ENCODE peak calls at places on chromosomes 4 and X, in four cellular contexts. One of them, this sample, is unnamed.

GRCh38 chr4:151563194-151563593 is 154.2 kb downstream of the FHIP1A start:
- DNase-seq in H9: no peak
- DNase-seq in mesendoderm: no peak
- DNase-seq in H1: no peak
- DNase-seq in this sample: no peak

GRCh38 chr4:80017125-80017854 is 55.7 kb downstream of the ANTXR2 start:
- DNase-seq in mesendoderm: peak
- DNase-seq in H9: no peak
- DNase-seq in H1: no peak
- DNase-seq in this sample: no peak

GRCh38 chr4:37685726-37686372 is 327 bp downstream of the RELL1 start:
- DNase-seq in H9: no peak
- DNase-seq in mesendoderm: peak
- DNase-seq in H1: no peak
- DNase-seq in this sample: no peak

GRCh38 chr4:40395908-40396806 is 61.0 kb downstream of the CHRNA9 start:
- DNase-seq in H1: no peak
- DNase-seq in H9: no peak
- DNase-seq in mesendoderm: peak
- DNase-seq in this sample: no peak

GRCh38 chr4:66294626-66295025 is 624.3 kb upstream of the EPHA5 start:
- DNase-seq in H9: no peak
- DNase-seq in H1: no peak
- DNase-seq in mesendoderm: peak
- DNase-seq in this sample: peak

GRCh38 chr4:98508825-98509539 is 149.4 kb downstream of the TSPAN5 start:
- DNase-seq in H9: no peak
- DNase-seq in mesendoderm: no peak
- DNase-seq in H1: no peak
- DNase-seq in this sample: no peak

GRCh38 chr4:41199788-41200187 is 14.6 kb downstream of the APBB2 start:
- DNase-seq in H9: no peak
- DNase-seq in H1: no peak
- DNase-seq in mesendoderm: no peak
- DNase-seq in this sample: no peak

GRCh38 chr4:108205859-108206258 is 37.1 kb upstream of the LEF1 start:
- DNase-seq in H1: no peak
- DNase-seq in mesendoderm: no peak
- DNase-seq in H9: no peak
- DNase-seq in this sample: no peak

GRCh38 chrX:77785400-77785745 is 643 bp downstream of the ATRX start:
- DNase-seq in mesendoderm: peak
- DNase-seq in H1: no peak
- DNase-seq in H9: peak
- DNase-seq in this sample: peak

GRCh38 chr4:53480909-53481308 is 103.5 kb downstream of the FIP1L1 start:
- DNase-seq in mesendoderm: no peak
- DNase-seq in H9: no peak
- DNase-seq in H1: no peak
- DNase-seq in this sample: no peak

GRCh38 chr4:180999217-180999616 is 1244.0 kb upstream of the TENM3 start:
- DNase-seq in mesendoderm: no peak
- DNase-seq in H9: no peak
- DNase-seq in H1: no peak
- DNase-seq in this sample: no peak

GRCh38 chrX:119690921-119691716 is 1.8 kb downstream of the SEPTIN6 start:
- DNase-seq in H1: no peak
- DNase-seq in H9: no peak
- DNase-seq in mesendoderm: peak
- DNase-seq in this sample: no peak

GRCh38 chrX:119698835-119699234 is 5.9 kb upstream of the SEPTIN6 start:
- DNase-seq in mesendoderm: peak
- DNase-seq in H9: peak
- DNase-seq in H1: no peak
- DNase-seq in this sample: no peak

GRCh38 chrX:87528487-87528886 is 10.9 kb downstream of the KLHL4 start:
- DNase-seq in H9: no peak
- DNase-seq in H1: no peak
- DNase-seq in mesendoderm: no peak
- DNase-seq in this sample: no peak

GRCh38 chr4:113094327-113094726 is 44.9 kb downstream of the ANK2 start:
- DNase-seq in mesendoderm: no peak
- DNase-seq in H9: no peak
- DNase-seq in H1: no peak
- DNase-seq in this sample: no peak

GRCh38 chrX:84170931-84171330 is 17.1 kb downstream of the RPS6KA6 start:
- DNase-seq in H9: no peak
- DNase-seq in H1: no peak
- DNase-seq in mesendoderm: no peak
- DNase-seq in this sample: no peak

GRCh38 chrX:74865725-74866124 is 59.5 kb downstream of the NEXMIF start:
- DNase-seq in mesendoderm: no peak
- DNase-seq in H1: no peak
- DNase-seq in H9: no peak
- DNase-seq in this sample: no peak

GRCh38 chr4:105714071-105714521 is 5.5 kb downstream of the GSTCD start:
- DNase-seq in mesendoderm: no peak
- DNase-seq in H1: no peak
- DNase-seq in H9: no peak
- DNase-seq in this sample: no peak

GRCh38 chr4:18578307-18578706 is 556.8 kb upstream of the LCORL start:
- DNase-seq in H9: no peak
- DNase-seq in H1: no peak
- DNase-seq in mesendoderm: no peak
- DNase-seq in this sample: no peak

GRCh38 chr4:93648258-93648657 is 180.3 kb upstream of the ATOH1 start:
- DNase-seq in H9: no peak
- DNase-seq in H1: no peak
- DNase-seq in mesendoderm: no peak
- DNase-seq in this sample: no peak

GRCh38 chr4:103996059-103996458 is 276.3 kb upstream of the TACR3 start:
- DNase-seq in H9: no peak
- DNase-seq in mesendoderm: peak
- DNase-seq in H1: no peak
- DNase-seq in this sample: peak

GRCh38 chrX:101550362-101550761 is at the start of gene ARMCX1:
- DNase-seq in H9: peak
- DNase-seq in H1: peak
- DNase-seq in mesendoderm: peak
- DNase-seq in this sample: peak

GRCh38 chrX:97597954-97598353 is 714.2 kb downstream of the RPA4 start:
- DNase-seq in H9: peak
- DNase-seq in H1: peak
- DNase-seq in mesendoderm: peak
- DNase-seq in this sample: no peak

GRCh38 chrX:25941087-25941486 is 197.1 kb upstream of the MAGEB18 start:
- DNase-seq in H1: no peak
- DNase-seq in mesendoderm: no peak
- DNase-seq in H9: no peak
- DNase-seq in this sample: no peak

DNA sequence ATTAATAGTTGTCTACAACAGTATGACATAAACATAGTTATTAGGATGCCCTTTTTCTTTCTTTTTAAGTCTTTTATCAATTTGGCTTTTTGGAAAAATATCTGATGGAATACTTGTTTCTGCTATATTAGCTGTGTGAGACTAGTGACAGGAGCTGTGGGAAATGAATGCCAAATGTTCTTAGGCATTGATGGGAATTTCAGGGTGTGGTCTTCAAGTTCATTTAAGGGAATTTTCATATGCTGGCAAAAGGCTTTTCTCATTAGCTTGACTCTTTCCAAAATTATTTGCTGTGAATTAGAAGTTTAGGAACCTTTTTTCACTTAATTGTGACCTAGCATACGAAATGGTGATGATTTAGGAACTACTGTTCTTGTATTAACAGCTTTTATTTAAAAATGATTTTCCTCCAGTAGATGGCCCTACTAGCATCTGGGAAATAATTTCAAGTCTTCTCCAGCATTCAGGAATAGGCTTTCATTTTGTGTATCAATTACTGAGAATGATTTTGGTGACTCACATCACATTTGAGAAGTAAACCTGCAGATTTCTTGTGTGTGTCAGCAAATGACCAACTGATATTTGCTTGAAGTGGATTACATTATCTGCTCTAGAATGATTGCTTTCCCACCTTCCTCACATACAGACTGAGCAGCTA is 70.9 kb downstream of the HTT start:
- DNase-seq in mesendoderm: no peak
- DNase-seq in H9: no peak
- DNase-seq in H1: no peak
- DNase-seq in this sample: no peak
- H3K9ac ChIP-seq in mesendoderm: no peak
- H3K9ac ChIP-seq in H9: no peak
- H3K9ac ChIP-seq in H1: no peak
- H3K9ac ChIP-seq in this sample: no peak

GRCh38 chrX:73822775-73823174 is 259.8 kb downstream of the CHIC1 start:
- DNase-seq in mesendoderm: no peak
- DNase-seq in H9: no peak
- DNase-seq in H1: no peak
- DNase-seq in this sample: no peak
- H2BK5ac ChIP-seq in mesendoderm: no peak
- H2BK5ac ChIP-seq in H9: no peak
- H2BK5ac ChIP-seq in H1: no peak
- H2BK5ac ChIP-seq in this sample: no peak

DNA sequence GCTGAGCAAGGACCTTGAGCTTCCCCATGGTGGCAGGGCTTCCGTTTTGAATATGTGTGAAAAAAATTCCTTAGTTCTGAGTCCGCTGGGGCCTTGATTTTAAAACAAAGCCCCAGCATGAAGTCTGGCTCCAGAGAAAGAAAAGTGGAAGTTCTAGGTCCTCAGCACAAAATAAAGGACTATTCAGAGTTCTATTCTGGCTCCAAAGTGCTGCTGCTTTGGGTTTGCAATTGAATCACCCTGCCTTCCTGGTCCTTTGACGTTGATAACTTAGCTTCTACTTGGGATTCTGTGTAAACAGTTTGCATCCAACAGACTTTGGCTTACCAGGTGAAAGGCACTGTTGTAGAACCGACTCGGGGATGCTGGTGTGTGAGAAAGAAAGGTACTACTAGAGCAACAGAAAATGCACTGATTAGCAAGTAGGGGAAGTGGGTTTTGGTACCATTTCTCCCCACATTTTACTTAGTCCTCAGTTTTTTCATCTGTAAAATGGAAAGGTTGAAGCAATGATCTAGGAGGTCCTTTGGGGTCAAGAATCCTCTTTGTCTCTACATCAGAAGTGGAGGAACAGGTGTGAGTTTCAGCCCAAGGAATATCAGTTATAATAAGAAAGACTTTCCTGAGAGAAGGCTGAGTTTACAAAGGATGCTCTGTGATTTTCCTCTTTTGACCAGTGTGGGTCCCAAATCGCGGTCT is 28.4 kb downstream of the IGFBP7 start:
- DNase-seq in mesendoderm: peak
- DNase-seq in H9: peak
- DNase-seq in H1: no peak
- DNase-seq in this sample: no peak
- H3K4me2 ChIP-seq in mesendoderm: no peak
- H3K4me2 ChIP-seq in H9: no peak
- H3K4me2 ChIP-seq in H1: no peak
- H3K4me2 ChIP-seq in this sample: no peak

GRCh38 chr4:74156521-74156920 is 1.4 kb upstream of the MTHFD2L start:
- DNase-seq in mesendoderm: no peak
- DNase-seq in H9: no peak
- DNase-seq in H1: no peak
- DNase-seq in this sample: no peak

GRCh38 chr4:74158561-74159396 is 861 bp downstream of the MTHFD2L start:
- DNase-seq in H1: no peak
- DNase-seq in mesendoderm: peak
- DNase-seq in H9: no peak
- DNase-seq in this sample: no peak

GRCh38 chr4:74157743-74158560 is at the start of gene MTHFD2L:
- DNase-seq in mesendoderm: peak
- DNase-seq in H1: peak
- DNase-seq in H9: peak
- DNase-seq in this sample: peak

GRCh38 chr4:74159397-74159709 is 1.4 kb downstream of the MTHFD2L start:
- DNase-seq in H1: no peak
- DNase-seq in mesendoderm: no peak
- DNase-seq in H9: no peak
- DNase-seq in this sample: no peak

GRCh38 chr4:74157116-74157742 is 689 bp upstream of the MTHFD2L start:
- DNase-seq in H9: no peak
- DNase-seq in mesendoderm: peak
- DNase-seq in H1: no peak
- DNase-seq in this sample: peak
- H3K9ac ChIP-seq in H9: peak
- H3K9ac ChIP-seq in mesendoderm: peak
- H3K9ac ChIP-seq in H1: peak
- H3K9ac ChIP-seq in this sample: peak

DNA sequence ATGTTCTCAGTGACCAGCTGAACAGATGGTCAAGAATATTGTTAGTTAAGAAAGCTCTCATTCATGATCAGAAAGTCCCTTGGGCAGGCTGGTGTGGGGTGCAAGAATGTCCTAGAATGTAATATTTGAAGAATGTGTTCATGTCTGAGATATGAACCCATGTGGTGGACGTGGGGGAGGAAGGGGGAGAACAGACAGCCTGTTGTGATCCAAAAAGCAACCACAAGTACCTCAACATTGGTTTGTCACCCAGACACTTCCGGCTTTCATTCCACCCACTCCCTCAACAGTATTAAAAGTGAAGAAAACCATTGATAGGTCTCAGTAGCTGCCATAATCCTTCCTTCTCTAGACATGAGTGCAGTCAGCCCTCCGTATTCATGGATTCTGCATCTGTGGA is 82.2 kb downstream of the MAML3 start:
- DNase-seq in H1: no peak
- DNase-seq in mesendoderm: no peak
- DNase-seq in H9: no peak
- DNase-seq in this sample: no peak
- H2BK5ac ChIP-seq in H1: no peak
- H2BK5ac ChIP-seq in mesendoderm: no peak
- H2BK5ac ChIP-seq in H9: no peak
- H2BK5ac ChIP-seq in this sample: no peak

GRCh38 chr4:38782452-38783108 is at the start of gene TLR10:
- DNase-seq in H9: peak
- DNase-seq in H1: no peak
- DNase-seq in mesendoderm: peak
- DNase-seq in this sample: peak
- H3K4me2 ChIP-seq in H9: no peak
- H3K4me2 ChIP-seq in H1: no peak
- H3K4me2 ChIP-seq in mesendoderm: no peak
- H3K4me2 ChIP-seq in this sample: no peak